ENCODE peak calls at places on chromosomes 16 and 17, in ten cellular contexts. R is body of pancreas, M is lower leg skin, D is progenitor cell of endocrine pancreas, G is lung, X is SK-N-SH, P is brain microvascular endothelial cell, W is A549, U is nephron progenitor cell, S is upper lobe of left lung. K is an unnamed sample.

GRCh38 chr17:31584436-31585279 is 193.2 kb downstream of the RAB11FIP4 start:
- DNase-seq in G (no peak), D (no peak), R (no peak), P (no peak), W (no peak), X (no peak), M (no peak), S (no peak), U (no peak), K (no peak)

GRCh38 chr16:89020068-89020924 is 43.3 kb upstream of the CBFA2T3 start:
- DNase-seq in W (no peak), S (no peak), X (no peak), M (no peak), R (no peak), D (no peak), G (no peak), P (no peak), U (no peak), K (no peak)

GRCh38 chr17:78412403-78412802 is 34.0 kb downstream of the PGS1 start:
- DNase-seq in W (peak), S (peak), M (no peak), D (no peak), U (no peak), R (no peak), X (peak), P (peak), G (no peak), K (peak)

GRCh38 chr16:74563828-74564263 is 43.1 kb downstream of the GLG1 start:
- DNase-seq in S (peak), U (no peak), W (no peak), P (peak), X (no peak), D (no peak), G (peak), M (peak), R (peak), K (no peak)

GRCh38 chr17:973053-973452 is 6.5 kb downstream of the NXN start:
- DNase-seq in M (no peak), U (no peak), P (no peak), W (no peak), D (no peak), R (no peak), X (no peak), G (no peak), S (no peak), K (no peak)

GRCh38 chr17:3558603-3559269 is 1.1 kb upstream of the TRPV3 start:
- DNase-seq in D (no peak), P (peak), X (no peak), G (no peak), R (peak), M (peak), S (no peak), U (no peak), W (no peak), K (peak)

GRCh38 chr16:28538733-28539596 is at the start of gene NUPR1:
- DNase-seq in X (no peak), W (peak), S (peak), U (no peak), D (no peak), R (peak), P (peak), G (peak), M (peak), K (no peak)

GRCh38 chr17:66449418-66449977 is 147.1 kb downstream of the PRKCA start:
- DNase-seq in S (no peak), U (no peak), P (no peak), X (no peak), W (no peak), M (no peak), D (no peak), R (no peak), G (no peak), K (no peak)

GRCh38 chr17:2179615-2180295 is 123.8 kb downstream of the SMG6 start:
- DNase-seq in R (peak), S (peak), W (no peak), D (no peak), X (peak), P (peak), U (no peak), M (peak), G (peak), K (no peak)

GRCh38 chr17:2462481-2462880 is 49.2 kb downstream of the METTL16 start:
- DNase-seq in P (no peak), W (no peak), R (no peak), D (no peak), G (no peak), S (no peak), U (no peak), X (no peak), M (no peak), K (no peak)

GRCh38 chr16:57677622-57678369 is 9.7 kb downstream of the ADGRG3 start:
- DNase-seq in X (no peak), P (no peak), S (no peak), R (peak), G (no peak), M (no peak), W (peak), D (no peak), U (no peak), K (no peak)

GRCh38 chr17:63500548-63501390 is 22.4 kb upstream of the KCNH6 start:
- DNase-seq in S (no peak), W (no peak), P (no peak), X (no peak), U (no peak), G (no peak), D (no peak), M (no peak), R (no peak), K (no peak)

GRCh38 chr17:75975757-75976174 is 3.2 kb downstream of the ACOX1 start:
- DNase-seq in P (no peak), W (no peak), X (no peak), S (no peak), G (no peak), U (no peak), R (no peak), M (no peak), D (no peak), K (no peak)

GRCh38 chr16:57004387-57005250 is 15.3 kb downstream of the NLRC5 start:
- DNase-seq in M (no peak), D (no peak), X (no peak), P (no peak), G (no peak), S (no peak), W (no peak), R (no peak), U (no peak), K (no peak)

GRCh38 chr17:55584055-55584685 is 72.9 kb upstream of the SMIM36 start:
- DNase-seq in D (no peak), S (no peak), U (no peak), W (no peak), M (no peak), X (no peak), R (no peak), P (no peak), G (no peak), K (no peak)

GRCh38 chr17:56297142-56297541 is 143.9 kb downstream of the ANKFN1 start:
- DNase-seq in M (no peak), G (no peak), S (no peak), W (no peak), X (no peak), U (peak), D (no peak), R (no peak), P (no peak), K (no peak)

GRCh38 chr16:22321340-22322001 is 24.3 kb downstream of the POLR3E start:
- DNase-seq in U (peak), X (peak), R (peak), P (peak), W (peak), G (peak), D (peak), M (peak), S (peak), K (peak)

GRCh38 chr17:29588017-29588557 is 1.4 kb downstream of the GIT1 start:
- DNase-seq in P (no peak), R (no peak), U (peak), G (no peak), X (no peak), M (no peak), D (no peak), W (no peak), S (no peak), K (no peak)

GRCh38 chr17:72706396-72706981 is 386.0 kb downstream of the SLC39A11 start:
- DNase-seq in P (no peak), U (no peak), W (peak), R (no peak), D (no peak), X (no peak), G (no peak), S (no peak), M (no peak), K (no peak)

GRCh38 chr16:50272111-50272571 is 5.8 kb downstream of the ADCY7 start:
- DNase-seq in D (no peak), X (no peak), R (no peak), S (no peak), M (no peak), W (no peak), U (no peak), P (no peak), G (no peak), K (no peak)

GRCh38 chr17:1171953-1172352 is 7.8 kb downstream of the ABR start:
- DNase-seq in P (no peak), W (no peak), X (no peak), R (no peak), M (no peak), G (no peak), D (no peak), U (no peak), S (no peak), K (no peak)

GRCh38 chr16:68887107-68887506 is 43.8 kb downstream of the TANGO6 start:
- DNase-seq in R (no peak), U (no peak), G (no peak), P (no peak), D (no peak), S (no peak), W (no peak), X (no peak), M (no peak), K (no peak)

GRCh38 chr16:55668337-55669281 is 12.8 kb downstream of the SLC6A2 start:
- DNase-seq in D (no peak), X (no peak), R (no peak), G (no peak), P (peak), S (no peak), M (peak), W (no peak), U (no peak), K (no peak)

GRCh38 chr17:82804442-82805191 is 35.2 kb downstream of the ZNF750 start:
- DNase-seq in M (peak), S (peak), P (no peak), G (peak), W (no peak), U (no peak), R (peak), X (no peak), D (no peak), K (no peak)

GRCh38 chr17:53387745-53388144 is 435.0 kb upstream of the KIF2B start:
- DNase-seq in D (no peak), S (no peak), X (no peak), R (no peak), G (no peak), M (no peak), P (no peak), W (no peak), U (no peak), K (no peak)

GRCh38 chr17:7435676-7436555 is 681 bp downstream of the TMEM102 start:
- DNase-seq in S (peak), X (peak), U (peak), P (no peak), R (peak), M (peak), W (peak), G (peak), D (peak), K (peak)

GRCh38 chr16:89344846-89345577 is 127.5 kb downstream of the ZNF778 start:
- DNase-seq in W (no peak), R (peak), S (no peak), G (no peak), X (no peak), U (no peak), M (no peak), P (no peak), D (no peak), K (peak)

GRCh38 chr17:42230225-42230624 is 35.9 kb upstream of the GHDC start:
- DNase-seq in D (no peak), R (no peak), P (no peak), G (no peak), U (no peak), S (no peak), W (no peak), M (no peak), X (no peak), K (no peak)

GRCh38 chr16:1790611-1791255 is 2.8 kb downstream of the IGFALS start:
- DNase-seq in U (no peak), D (no peak), X (no peak), M (no peak), P (no peak), R (peak), G (no peak), S (peak), W (no peak), K (no peak)

GRCh38 chr16:50708373-50709060 is 15.1 kb downstream of the NOD2 start:
- DNase-seq in P (no peak), X (no peak), R (no peak), D (no peak), S (peak), M (no peak), W (no peak), U (no peak), G (no peak), K (no peak)

GRCh38 chr17:607341-608060 is 107.1 kb downstream of the VPS53 start:
- DNase-seq in U (no peak), D (no peak), M (no peak), P (no peak), S (no peak), R (no peak), W (no peak), G (no peak), X (no peak), K (no peak)

GRCh38 chr17:7822126-7822525 is 11.9 kb upstream of the KDM6B start:
- DNase-seq in G (no peak), P (no peak), M (no peak), R (no peak), X (no peak), D (no peak), W (no peak), S (no peak), U (no peak), K (no peak)

GRCh38 chr17:64500487-64500859 is 3.6 kb upstream of the POLG2 start:
- DNase-seq in S (no peak), X (no peak), M (no peak), W (no peak), G (no peak), U (no peak), R (no peak), P (no peak), D (no peak), K (no peak)

DNA sequence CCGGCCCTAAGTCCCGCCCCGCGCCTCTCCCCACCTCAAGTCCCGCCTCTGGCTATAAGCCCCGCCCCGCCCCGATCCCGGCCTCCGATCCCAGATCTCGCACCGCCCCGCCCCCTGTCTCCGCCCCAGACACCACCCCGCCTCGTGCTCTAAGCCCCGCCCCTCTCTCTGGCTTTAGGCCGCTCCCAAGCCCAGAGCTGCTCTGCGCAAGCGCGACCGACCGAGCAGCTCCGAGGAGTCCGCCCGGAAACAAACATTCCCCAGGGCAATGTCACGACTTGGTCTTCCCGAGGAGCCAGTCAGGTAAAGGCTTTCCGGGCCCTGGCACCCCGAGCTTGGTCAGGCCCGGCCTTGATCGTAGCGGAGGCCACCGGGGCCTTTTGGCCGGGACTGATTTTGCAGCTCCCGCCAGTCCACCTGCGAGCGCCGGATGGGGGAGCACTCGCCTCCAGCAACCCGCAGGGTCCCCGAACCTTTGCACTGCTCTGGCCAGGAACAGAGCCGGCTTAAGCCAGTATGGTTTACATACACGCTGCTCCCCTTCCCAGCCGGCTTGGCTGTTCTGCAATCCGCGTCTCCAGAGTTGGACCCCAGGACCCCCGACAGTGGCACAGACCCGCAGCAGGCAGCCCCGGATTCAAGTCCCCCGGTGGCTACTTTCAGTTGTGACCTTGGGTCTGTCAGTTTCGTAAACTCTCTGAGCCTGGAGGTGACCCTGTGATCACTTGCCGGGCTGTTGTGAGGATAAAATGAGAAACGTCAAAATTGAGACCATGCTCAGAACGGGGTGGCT is at the start of gene NUDT7:
- DNase-seq in M (peak), W (peak), U (peak), D (peak), X (peak), G (peak), P (peak), S (peak), R (peak), K (peak)
- TF ChIP-seq CTCF in M (peak), W (peak), U (no peak), D (peak), X (peak), G (no peak), P (peak), S (no peak), R (no peak), K (no peak)

GRCh38 chr17:40554646-40555295 is 10.5 kb downstream of the CCR7 start:
- DNase-seq in G (peak), U (no peak), W (no peak), S (peak), D (peak), R (no peak), X (no peak), P (no peak), M (peak), K (no peak)
- TF ChIP-seq CTCF in G (no peak), U (no peak), W (no peak), S (no peak), D (no peak), R (no peak), X (no peak), P (peak), M (no peak), K (no peak)

GRCh38 chr17:81242421-81243332 is 3.6 kb downstream of the NDUFAF8 start:
- DNase-seq in M (no peak), P (no peak), R (no peak), G (no peak), U (no peak), D (no peak), X (no peak), W (no peak), S (no peak), K (no peak)

GRCh38 chr17:81241203-81241602 is 2.1 kb downstream of the NDUFAF8 start:
- DNase-seq in U (no peak), P (no peak), G (no peak), M (no peak), R (no peak), D (no peak), X (no peak), S (no peak), W (no peak), K (no peak)

GRCh38 chr17:81243333-81243664 is 4.2 kb downstream of the NDUFAF8 start:
- DNase-seq in D (no peak), M (no peak), R (no peak), X (no peak), S (no peak), W (no peak), G (no peak), P (no peak), U (no peak), K (no peak)

GRCh38 chr17:81239714-81240555 is 817 bp downstream of the NDUFAF8 start:
- DNase-seq in X (peak), D (no peak), G (no peak), M (no peak), P (no peak), R (peak), W (peak), S (no peak), U (no peak), K (peak)

DNA sequence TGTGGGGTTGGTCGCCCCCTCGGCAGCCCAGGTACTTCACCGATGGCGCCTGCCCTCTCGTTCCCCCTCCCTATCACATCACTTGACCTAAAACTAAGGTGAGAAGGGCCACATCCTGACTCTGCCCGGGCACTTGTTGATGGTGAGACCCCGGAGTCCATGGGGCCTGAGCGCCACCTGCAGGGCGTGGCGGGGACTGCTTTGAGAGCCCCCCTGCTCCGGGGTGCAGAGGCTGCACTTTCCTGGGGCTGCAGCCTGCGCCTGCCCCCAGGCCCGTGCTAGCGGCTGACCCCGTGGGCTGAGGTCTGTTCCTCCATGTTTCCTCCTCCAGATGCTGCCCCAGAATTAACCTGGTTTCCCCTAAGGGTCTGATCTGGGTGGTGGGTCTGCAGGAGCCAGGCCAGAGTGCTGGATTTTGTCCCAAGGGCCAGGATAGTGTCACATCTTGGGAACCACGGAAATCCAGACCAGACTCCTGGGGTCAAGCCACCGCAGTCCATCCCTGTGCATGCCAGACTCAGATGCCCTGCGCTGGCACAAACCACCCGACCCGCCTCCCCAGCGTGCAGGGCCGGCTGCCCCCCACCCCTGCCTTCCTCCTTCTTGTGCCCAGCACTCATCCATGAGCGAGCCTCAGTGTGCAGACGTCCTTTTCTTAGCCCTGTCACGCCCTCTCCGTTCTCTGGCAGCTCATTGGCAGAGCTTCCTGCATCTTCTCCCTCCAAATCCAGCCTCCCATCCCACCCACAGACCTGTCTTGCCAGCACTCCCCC is 2.7 kb downstream of the NDUFAF8 start:
- DNase-seq in M (no peak), G (peak), W (peak), D (peak), S (peak), U (peak), P (peak), R (peak), X (peak), K (peak)
- TF ChIP-seq CTCF in M (no peak), G (peak), W (peak), D (peak), S (peak), U (peak), P (peak), R (peak), X (peak), K (peak)

DNA sequence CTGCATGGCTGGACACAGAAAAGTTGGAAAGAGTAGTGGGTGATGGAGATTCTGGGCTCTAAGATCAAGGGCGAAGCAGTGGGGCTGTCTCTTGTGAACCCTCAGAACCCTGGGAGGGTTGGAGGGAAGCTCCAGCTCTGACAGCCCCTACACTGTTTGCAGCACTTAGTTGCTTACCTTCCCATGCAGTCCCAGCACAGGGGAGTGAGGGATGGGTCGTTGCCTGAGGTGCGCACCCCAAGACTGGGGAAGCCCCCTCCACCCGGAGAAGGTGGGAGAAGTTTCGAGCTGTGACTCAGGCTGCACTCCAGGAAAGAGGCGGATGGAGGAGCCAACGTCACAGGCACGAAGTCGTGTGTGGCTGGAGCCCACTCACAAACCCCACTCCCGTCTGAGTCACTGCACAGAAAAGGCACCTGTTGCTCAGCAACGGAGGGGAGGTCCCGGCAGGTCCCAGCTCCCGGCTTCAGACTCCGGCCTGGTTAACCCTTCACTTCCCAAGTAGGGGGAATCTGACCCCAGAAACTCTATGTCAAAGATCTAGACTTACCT is 60.1 kb downstream of the AIPL1 start:
- DNase-seq in X (no peak), D (no peak), S (no peak), U (peak), M (no peak), R (peak), W (peak), P (peak), G (no peak), K (no peak)
- TF ChIP-seq CTCF in X (no peak), D (no peak), S (no peak), U (no peak), M (no peak), R (no peak), W (no peak), P (no peak), G (no peak), K (no peak)

GRCh38 chr17:38918129-38918913 is 7.1 kb upstream of the LASP1NB start:
- DNase-seq in R (no peak), W (no peak), S (no peak), U (no peak), D (no peak), P (no peak), M (peak), X (no peak), G (no peak), K (no peak)
- TF ChIP-seq CTCF in R (no peak), W (peak), S (no peak), U (no peak), D (no peak), P (peak), M (no peak), X (no peak), G (no peak), K (no peak)